ENCODE peak calls at places on chromosome 21, in ten cellular contexts. G, L, I, X, D, W, R, Z, A and C are unnamed samples.

GRCh38 chr21:36589352-36589971 is 109.5 kb upstream of the SIM2 start:
- DNase-seq in G (no peak), L (peak; percentile 75), I (peak; percentile 24), X (no peak), D (peak; percentile 77), W (peak; percentile 83), R (peak; percentile 14), Z (no peak), A (peak; percentile 14), C (peak; percentile 49)

GRCh38 chr21:26169061-26169610 is 1.4 kb downstream of the APP start:
- DNase-seq in G (peak; percentile 51), L (peak; percentile 62), I (peak; percentile 79), X (peak; percentile 37), D (no peak), W (peak; percentile 77), R (peak; percentile 41), Z (no peak), A (peak; percentile 13), C (peak; percentile 39)

GRCh38 chr21:21415741-21416140 is 417.5 kb downstream of the NCAM2 start:
- DNase-seq in G (no peak), L (no peak), I (no peak), X (no peak), D (no peak), W (no peak), R (no peak), Z (no peak), A (no peak), C (no peak)

GRCh38 chr21:31636874-31637273 is 22.6 kb upstream of the SOD1 start:
- DNase-seq in G (no peak), L (no peak), I (no peak), X (no peak), D (no peak), W (no peak), R (no peak), Z (no peak), A (no peak), C (no peak)

GRCh38 chr21:43363506-43364260 is 63.2 kb downstream of the SIK1 start:
- DNase-seq in G (no peak), L (no peak), I (no peak), X (no peak), D (no peak), W (no peak), R (no peak), Z (no peak), A (no peak), C (no peak)

GRCh38 chr21:45801989-45802388 is 158.5 kb downstream of the PCBP3 start:
- DNase-seq in G (no peak), L (no peak), I (no peak), X (no peak), D (no peak), W (no peak), R (no peak), Z (no peak), A (no peak), C (no peak)

GRCh38 chr21:43333301-43334062 is 93.4 kb downstream of the SIK1 start:
- DNase-seq in G (peak; percentile 95), L (peak; percentile 55), I (peak; percentile 88), X (peak; percentile 56), D (peak; percentile 59), W (no peak), R (peak; percentile 62), Z (peak; percentile 84), A (peak; percentile 49), C (peak; percentile 49)

GRCh38 chr21:35573472-35574389 is 486.6 kb downstream of the SETD4 start:
- DNase-seq in G (no peak), L (no peak), I (no peak), X (no peak), D (no peak), W (no peak), R (no peak), Z (no peak), A (no peak), C (no peak)

GRCh38 chr21:15495965-15496364 is 233.8 kb upstream of the USP25 start:
- DNase-seq in G (no peak), L (no peak), I (no peak), X (no peak), D (no peak), W (no peak), R (no peak), Z (no peak), A (no peak), C (no peak)

GRCh38 chr21:35106246-35106835 is 57.2 kb upstream of the RUNX1 start:
- DNase-seq in G (no peak), L (no peak), I (no peak), X (no peak), D (no peak), W (no peak), R (peak; percentile 10), Z (no peak), A (no peak), C (no peak)

GRCh38 chr21:38958940-38959685 is 153.4 kb downstream of the ETS2 start:
- DNase-seq in G (no peak), L (peak; percentile 20), I (peak; percentile 71), X (no peak), D (peak; percentile 86), W (no peak), R (peak; percentile 47), Z (no peak), A (no peak), C (no peak)

GRCh38 chr21:15255359-15256157 is 190.8 kb upstream of the NRIP1 start:
- DNase-seq in G (no peak), L (no peak), I (no peak), X (no peak), D (no peak), W (no peak), R (peak; percentile 12), Z (no peak), A (no peak), C (no peak)

GRCh38 chr21:36122977-36123376 is 11.9 kb upstream of the CBR3 start:
- DNase-seq in G (no peak), L (no peak), I (no peak), X (no peak), D (no peak), W (no peak), R (no peak), Z (no peak), A (no peak), C (no peak)

DNA sequence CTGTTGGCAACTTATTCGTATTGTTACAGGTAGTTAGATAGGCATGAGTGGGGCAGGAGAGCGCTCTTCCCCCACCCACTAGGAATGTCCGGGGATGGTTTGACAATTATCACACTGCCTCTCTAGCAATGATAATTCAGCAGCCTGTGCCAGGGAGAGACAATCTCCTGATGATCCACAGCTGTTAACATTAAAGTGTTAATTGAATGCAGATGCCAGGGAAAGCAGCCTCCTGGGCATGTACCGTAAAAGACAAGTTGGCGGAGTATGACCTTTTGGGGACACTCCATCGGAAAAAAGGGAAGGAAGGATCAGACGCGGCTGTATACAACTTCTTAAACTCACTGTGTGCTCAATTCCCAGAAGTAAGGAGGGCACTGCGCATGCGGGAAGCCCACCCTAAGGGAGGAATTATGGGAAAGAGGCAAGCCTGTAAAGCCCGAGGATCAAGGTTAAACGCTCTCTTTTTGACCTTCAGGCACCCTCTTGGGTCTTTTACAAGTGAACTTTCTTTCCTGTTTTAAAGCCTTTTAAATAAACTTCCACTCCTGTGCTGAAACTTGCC is 62.6 kb downstream of the MAP3K7CL start:
- DNase-seq in G (no peak), L (no peak), I (no peak), X (no peak), D (no peak), W (no peak), R (peak; percentile 15), Z (no peak), A (no peak), C (no peak)
- H3K27ac ChIP-seq in G (no peak overlapping the region), L (no peak overlapping the region), I (peak overlapping the region; percentile 20), X (no peak overlapping the region), D (peak overlapping the region; percentile 79), W (no peak overlapping the region), R (peak overlapping the region; percentile 55), Z (no peak overlapping the region), A (no peak overlapping the region), C (no peak overlapping the region)

GRCh38 chr21:40926238-40926637 is 79.3 kb upstream of the DSCAM start:
- DNase-seq in G (no peak), L (no peak), I (no peak), X (no peak), D (no peak), W (no peak), R (no peak), Z (no peak), A (no peak), C (no peak)

GRCh38 chr21:40923914-40924313 is 77.0 kb upstream of the DSCAM start:
- DNase-seq in G (no peak), L (no peak), I (no peak), X (no peak), D (no peak), W (no peak), R (no peak), Z (no peak), A (no peak), C (no peak)

GRCh38 chr21:40923361-40923760 is 76.4 kb upstream of the DSCAM start:
- DNase-seq in G (no peak), L (no peak), I (no peak), X (no peak), D (no peak), W (no peak), R (no peak), Z (no peak), A (no peak), C (no peak)

GRCh38 chr21:40924641-40925040 is 77.7 kb upstream of the DSCAM start:
- DNase-seq in G (no peak), L (no peak), I (no peak), X (no peak), D (no peak), W (no peak), R (no peak), Z (no peak), A (no peak), C (no peak)

GRCh38 chr21:40925481-40925880 is 78.5 kb upstream of the DSCAM start:
- DNase-seq in G (no peak), L (no peak), I (no peak), X (no peak), D (no peak), W (no peak), R (no peak), Z (no peak), A (no peak), C (no peak)
- H3K9me3 ChIP-seq in G (peaks cover 5% of the 10 kb centered on the region), L (no peaks in the 10 kb centered on the region), I (peaks cover 3% of the 10 kb centered on the region), X (no peaks in the 10 kb centered on the region), D (no peaks in the 10 kb centered on the region), W (no peaks in the 10 kb centered on the region), R (peaks cover 10% of the 10 kb centered on the region), Z (no peaks in the 10 kb centered on the region), A (no peaks in the 10 kb centered on the region), C (no peaks in the 10 kb centered on the region)

GRCh38 chr21:28338906-28339305 is 653.8 kb downstream of the LTN1 start:
- DNase-seq in G (no peak), L (no peak), I (no peak), X (no peak), D (no peak), W (no peak), R (peak; percentile 22), Z (no peak), A (no peak), C (no peak)
- H3K27ac ChIP-seq in G (no peak overlapping the region), L (no peak overlapping the region), I (no peak overlapping the region), X (no peak overlapping the region), D (no peak overlapping the region), W (no peak overlapping the region), R (peak overlapping the region; percentile 73), Z (no peak overlapping the region), A (no peak overlapping the region), C (no peak overlapping the region)

DNA sequence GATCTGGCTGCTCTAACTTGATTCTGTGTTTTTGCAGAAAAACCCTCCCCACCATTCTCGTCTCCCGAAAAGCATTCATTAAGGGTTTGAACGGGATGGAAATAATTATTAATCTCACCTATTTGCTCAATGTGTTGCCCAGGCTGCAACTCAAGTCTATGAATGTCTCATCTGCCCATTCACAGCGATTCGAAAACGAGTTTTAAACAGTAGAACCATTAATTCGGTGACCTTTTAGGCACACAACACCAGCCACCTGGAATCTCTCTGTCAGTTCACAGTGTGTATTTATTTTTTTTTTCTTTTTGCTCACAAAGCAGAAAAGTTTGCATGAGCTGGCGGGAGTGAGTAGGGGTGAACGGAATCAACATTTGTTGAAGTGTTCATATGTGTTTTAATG is 764.7 kb upstream of the TPTE start:
- DNase-seq in G (no peak), L (no peak), I (no peak), X (no peak), D (no peak), W (no peak), R (no peak), Z (no peak), A (no peak), C (no peak)
- H3K9me3 ChIP-seq in G (peaks cover 10% of the 10 kb centered on the region), L (no peaks in the 10 kb centered on the region), I (peaks cover 38% of the 10 kb centered on the region), X (no peaks in the 10 kb centered on the region), D (no peaks in the 10 kb centered on the region), W (no peaks in the 10 kb centered on the region), R (peaks cover 7% of the 10 kb centered on the region), Z (no peaks in the 10 kb centered on the region), A (no peaks in the 10 kb centered on the region), C (peaks cover 98% of the 10 kb centered on the region)